ENCODE peak calls at places on chromosomes 11 and 22, in nine cellular contexts. S is NCI-H774, D is T-helper 2 cell, M is left cardiac atrium, W is astrocyte, N is GM10248, Q is NCI-H1436, R is ureter, I is NCI-H510A treated with DMSO at 0.1 percent for 48 hours. C is an unnamed sample.

GRCh38 chr11:69666752-69667536 is 8.2 kb downstream of the LTO1 start:
- DNase-seq in N (no peak), S (no peak), I (no peak), Q (no peak), D (no peak), R (no peak), M (no peak), W (no peak), C (no peak)

GRCh38 chr22:37892566-37893338 is 13.3 kb upstream of the MICALL1 start:
- DNase-seq in I (no peak), Q (no peak), S (no peak), M (peak), R (no peak), W (no peak), N (no peak), D (no peak), C (no peak)

GRCh38 chr11:74739546-74740270 is 8.5 kb upstream of the CHRDL2 start:
- DNase-seq in D (peak), R (no peak), S (no peak), I (peak), W (peak), M (peak), N (peak), Q (no peak), C (peak)

GRCh38 chr22:27919943-27920755 is 1.1 kb upstream of the PITPNB start:
- DNase-seq in Q (no peak), N (no peak), I (peak), W (peak), M (peak), R (no peak), S (no peak), D (no peak), C (peak)

GRCh38 chr22:38451404-38451803 is 3.6 kb downstream of the KCNJ4 start:
- DNase-seq in W (no peak), S (no peak), Q (no peak), M (no peak), D (no peak), R (no peak), I (no peak), N (no peak), C (no peak)

GRCh38 chr22:24107668-24108067 is 73.6 kb upstream of the SUSD2 start:
- DNase-seq in N (no peak), I (no peak), D (no peak), M (peak), Q (no peak), W (peak), S (no peak), R (peak), C (no peak)

GRCh38 chr11:134584001-134584561 is 172.0 kb upstream of the B3GAT1 start:
- DNase-seq in R (no peak), Q (no peak), S (no peak), I (no peak), W (no peak), D (no peak), M (no peak), N (no peak), C (no peak)

GRCh38 chr11:127531167-127531566 is 530.6 kb upstream of the KIRREL3 start:
- DNase-seq in I (no peak), N (no peak), Q (no peak), R (no peak), W (no peak), S (no peak), M (no peak), D (no peak), C (no peak)

GRCh38 chr11:1163321-1163910 is 5.7 kb downstream of the MUC5AC start:
- DNase-seq in R (no peak), M (no peak), I (no peak), D (no peak), N (peak), W (no peak), S (no peak), Q (no peak), C (no peak)

GRCh38 chr11:76335827-76336226 is 45.1 kb downstream of the THAP12 start:
- DNase-seq in W (no peak), M (no peak), S (no peak), D (no peak), N (no peak), Q (no peak), I (no peak), R (no peak), C (no peak)

GRCh38 chr11:18144243-18144642 is 11.9 kb downstream of the MRGPRX3 start:
- DNase-seq in Q (no peak), I (no peak), D (no peak), R (no peak), S (no peak), W (no peak), M (no peak), N (no peak), C (no peak)

GRCh38 chr11:74196781-74197486 is 25.8 kb downstream of the PPME1 start:
- DNase-seq in Q (no peak), I (no peak), D (no peak), M (no peak), S (no peak), R (no peak), W (no peak), N (no peak), C (no peak)